ENCODE peak calls at places on chromosomes 7 and 10, in ten cellular contexts. C is D721Med, O is dorsolateral prefrontal cortex, H is heart right ventricle, K is GM20000, T is choroid plexus epithelial cell, X is glutamatergic neuron, Y is lung, M is OCI-LY7, Z is fibroblast of pulmonary artery. B is an unnamed sample.

GRCh38 chr7:100486111-100486636 is 2.4 kb downstream of the NYAP1 start:
- DNase-seq in K (peak; percentile 14), X (no peak), M (no peak), H (no peak), C (no peak), Z (no peak), T (no peak), O (no peak), Y (no peak), B (no peak)

GRCh38 chr10:95183451-95184230 is 10.4 kb upstream of the ACSM6 start:
- DNase-seq in H (peak; percentile 85), X (peak; percentile 94), T (peak; percentile 81), K (peak; percentile 95), O (peak; percentile 57), C (peak; percentile 80), Y (peak; percentile 91), M (peak; percentile 87), Z (peak; percentile 67), B (peak; percentile 97)

GRCh38 chr10:68470300-68470699 is 1.5 kb downstream of the DNA2 start:
- DNase-seq in H (no peak), X (no peak), K (no peak), T (no peak), Y (no peak), Z (no peak), M (no peak), O (no peak), C (no peak), B (no peak)

GRCh38 chr10:91416339-91416868 is 6.3 kb downstream of the HECTD2 start:
- DNase-seq in Y (no peak), X (no peak), T (no peak), M (no peak), O (no peak), H (no peak), C (no peak), Z (no peak), K (no peak), B (no peak)

GRCh38 chr7:99693427-99694200 is 13.8 kb upstream of the CYP3A5 start:
- DNase-seq in Y (no peak), K (no peak), T (no peak), X (no peak), C (no peak), M (no peak), O (no peak), H (no peak), Z (no peak), B (no peak)

GRCh38 chr7:1569016-1569415 is 816 bp downstream of the PSMG3 start:
- DNase-seq in T (peak; percentile 51), X (no peak), Y (no peak), O (no peak), Z (no peak), M (no peak), H (no peak), K (no peak), C (no peak), B (no peak)

GRCh38 chr10:131114846-131115245 is 196.7 kb downstream of the TCERG1L start:
- DNase-seq in K (no peak), H (no peak), O (no peak), Y (no peak), C (no peak), Z (no peak), M (no peak), T (no peak), X (no peak), B (no peak)

GRCh38 chr10:52420656-52421055 is 106.6 kb downstream of the DKK1 start:
- DNase-seq in M (no peak), O (no peak), Y (no peak), H (no peak), C (no peak), K (no peak), Z (peak; percentile 40), T (no peak), X (no peak), B (no peak)

DNA sequence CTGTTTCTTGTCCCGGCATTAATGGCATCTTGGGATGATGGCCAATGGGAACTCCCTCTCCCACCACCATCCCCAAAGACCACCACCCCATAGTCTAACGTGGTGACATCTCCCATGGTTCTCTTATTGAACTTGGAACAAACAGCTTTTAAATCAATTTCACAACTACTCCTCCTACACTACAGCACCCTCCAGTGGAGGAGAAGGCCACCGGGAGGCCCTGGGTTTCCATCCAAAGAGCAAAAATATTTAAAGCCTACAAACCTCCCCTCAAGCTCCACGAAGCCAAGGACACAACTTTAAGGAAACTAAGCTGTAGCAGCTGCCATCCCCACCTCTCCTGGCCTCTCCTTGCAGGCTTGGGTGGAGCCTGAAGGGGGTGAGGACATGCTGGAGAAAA is 94.1 kb upstream of the LANCL2 start:
- DNase-seq in X (no peak), Y (no peak), O (no peak), H (no peak), T (peak; percentile 65), M (no peak), K (no peak), C (no peak), Z (peak; percentile 40), B (no peak)
- TF ChIP-seq CTCF in X (no peak), Y (no peak), O (no peak), H (no peak), T (peak; percentile 88), M (peak; percentile 57), K (no peak), C (no peak), Z (peak; percentile 60), B (no peak)

DNA sequence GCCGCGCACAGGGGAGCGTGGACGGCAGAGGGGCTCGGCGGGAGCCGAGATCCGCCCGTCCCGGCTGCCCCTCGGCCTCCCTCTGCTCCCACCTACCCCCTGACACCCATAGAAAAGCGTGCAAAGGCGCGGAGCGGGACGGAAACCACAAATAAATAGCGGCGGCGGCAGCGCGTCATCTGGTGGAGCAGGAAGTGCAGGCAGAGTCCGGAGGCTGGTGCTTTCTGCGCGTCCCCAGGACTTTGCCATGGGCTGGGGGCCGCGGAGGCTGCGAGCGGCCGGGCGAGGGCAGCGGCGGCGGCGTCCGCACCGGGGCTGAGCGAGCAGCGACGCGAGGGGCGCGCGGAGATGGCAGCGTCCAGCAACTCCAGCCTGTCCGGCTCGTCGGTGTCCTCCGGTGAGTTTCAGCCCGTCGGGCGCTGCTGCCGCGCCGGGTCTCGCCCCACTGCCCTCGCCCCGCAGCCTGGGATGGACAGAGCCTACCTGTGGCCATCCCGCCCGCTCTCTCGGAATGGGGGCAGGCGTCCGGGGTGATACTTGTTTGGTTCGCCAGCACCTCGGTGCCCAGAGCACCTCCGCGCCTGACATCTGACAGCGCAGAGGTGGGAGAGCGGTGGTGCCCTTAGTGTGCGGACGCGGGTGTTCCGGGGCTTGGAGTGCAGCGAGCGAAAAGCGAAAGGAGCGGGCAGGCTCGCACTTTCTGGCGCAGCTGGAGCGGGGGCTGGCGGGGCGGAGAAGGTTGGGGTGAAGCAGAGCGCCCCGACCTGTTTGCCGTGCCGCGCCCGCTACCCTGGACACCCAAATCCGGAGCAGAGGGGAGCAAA is at the start of gene CHN2:
- DNase-seq in T (no peak), K (peak; percentile 43), Y (peak; percentile 63), H (peak; percentile 62), O (peak; percentile 55), X (peak; percentile 78), M (no peak), Z (peak; percentile 21), C (no peak), B (peak; percentile 52)
- TF ChIP-seq CTCF in T (no peak), K (no peak), Y (no peak), H (peak; percentile 25), O (no peak), X (no peak), M (no peak), Z (no peak), C (no peak), B (no peak)

GRCh38 chr7:118040562-118040961 is 143.4 kb upstream of the LSM8 start:
- DNase-seq in Z (no peak), M (no peak), X (no peak), C (no peak), K (peak; percentile 12), O (no peak), H (no peak), T (no peak), Y (no peak), B (no peak)

GRCh38 chr7:118039963-118040489 is 143.9 kb upstream of the LSM8 start:
- DNase-seq in X (no peak), H (no peak), Z (no peak), Y (no peak), T (no peak), C (no peak), K (no peak), M (no peak), O (no peak), B (no peak)

GRCh38 chr7:118041336-118041878 is 142.6 kb upstream of the LSM8 start:
- DNase-seq in T (no peak), H (no peak), K (no peak), X (no peak), C (no peak), M (no peak), Y (no peak), Z (no peak), O (no peak), B (no peak)

GRCh38 chr7:118046086-118046485 is 137.9 kb upstream of the LSM8 start:
- DNase-seq in O (no peak), C (no peak), T (no peak), M (no peak), Y (no peak), X (no peak), H (no peak), Z (no peak), K (no peak), B (no peak)

DNA sequence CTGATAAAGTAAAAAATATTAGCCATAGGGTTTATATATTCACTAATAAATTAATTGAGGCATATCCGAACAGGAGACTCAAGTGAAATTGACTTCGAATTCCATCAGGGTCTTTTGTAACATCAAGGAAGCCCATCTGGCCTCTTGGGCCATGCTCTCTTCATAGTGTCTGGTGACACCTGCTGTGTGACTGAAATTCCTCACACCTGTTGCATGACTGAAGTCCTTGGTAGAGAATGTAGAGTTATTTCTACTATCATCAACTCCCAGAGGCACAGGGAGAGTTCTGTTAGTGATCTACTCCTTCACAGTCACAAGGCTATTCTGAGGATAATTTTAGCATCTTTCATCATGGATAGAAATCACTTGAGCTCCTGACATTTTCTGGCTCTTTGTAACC is 138.3 kb upstream of the LSM8 start:
- DNase-seq in H (no peak), K (no peak), M (no peak), C (no peak), Z (no peak), O (no peak), T (no peak), X (no peak), Y (no peak), B (no peak)
- TF ChIP-seq CTCF in H (no peak), K (no peak), M (no peak), C (no peak), Z (no peak), O (no peak), T (no peak), X (no peak), Y (no peak), B (no peak)

GRCh38 chr7:87147500-87147899 is 4.8 kb upstream of the DMTF1 start:
- DNase-seq in Y (no peak), C (no peak), X (no peak), O (no peak), K (no peak), T (no peak), H (no peak), M (no peak), Z (no peak), B (no peak)

GRCh38 chr7:87151002-87151505 is 1.2 kb upstream of the DMTF1 start:
- DNase-seq in X (no peak), M (no peak), Z (no peak), C (no peak), Y (no peak), K (no peak), T (no peak), O (no peak), H (no peak), B (no peak)

GRCh38 chr7:87151701-87152111 is 547 bp upstream of the DMTF1 start:
- DNase-seq in K (no peak), X (no peak), C (no peak), O (no peak), Z (no peak), H (no peak), T (no peak), Y (no peak), M (no peak), B (no peak)

GRCh38 chr7:87146740-87147386 is 5.4 kb upstream of the DMTF1 start:
- DNase-seq in H (no peak), T (no peak), C (no peak), X (peak; percentile 31), M (no peak), K (no peak), O (peak; percentile 21), Y (no peak), Z (no peak), B (no peak)

DNA sequence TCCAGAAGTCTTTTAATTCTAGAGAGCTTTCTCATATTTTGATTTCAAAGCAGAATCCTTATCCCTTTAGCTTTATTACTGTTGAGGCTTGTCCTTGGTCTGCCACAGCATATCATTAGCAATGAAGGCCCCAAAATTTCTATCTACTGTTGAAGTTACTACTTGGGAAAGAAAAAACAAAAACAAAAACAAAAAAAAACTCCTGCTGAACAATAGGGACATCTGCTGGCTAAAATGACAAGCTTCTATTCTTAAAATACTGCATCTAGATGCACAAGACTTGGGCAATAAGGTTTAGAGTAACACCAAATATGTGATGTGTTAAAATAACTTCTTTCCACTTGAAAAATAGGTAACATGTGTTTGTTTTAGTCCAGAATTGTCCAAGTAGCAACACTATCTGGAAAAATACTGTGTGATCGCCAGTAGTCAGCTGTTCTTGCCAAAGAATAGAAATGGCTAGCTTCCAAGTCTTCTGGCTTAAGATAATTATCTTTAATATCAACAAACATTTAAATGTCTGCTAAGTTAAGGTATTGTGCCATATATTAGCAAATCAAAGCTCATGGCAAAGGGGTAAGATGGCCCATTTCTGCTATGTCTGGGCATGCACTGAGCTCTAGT is 3.8 kb upstream of the DMTF1 start:
- DNase-seq in X (no peak), T (peak; percentile 66), K (no peak), C (no peak), Z (peak; percentile 77), M (peak; percentile 46), Y (no peak), H (no peak), O (no peak), B (no peak)
- TF ChIP-seq CTCF in X (no peak), T (peak; percentile 57), K (peak; percentile 40), C (peak; percentile 61), Z (peak; percentile 71), M (peak; percentile 88), Y (peak; percentile 28), H (peak; percentile 69), O (peak; percentile 54), B (no peak)